ENCODE peak calls at places on chromosomes 7 and 10, in eight cellular contexts. One of them, this sample, is unnamed.
A peak's percentile ranks its signal among the peaks of the same experiment; 100 is the strongest.

GRCh38 chr7:2637505-2638223 is 5.9 kb downstream of the TTYH3 start:
- DNase-seq in heart right ventricle: peak; percentile 65
- DNase-seq in IMR-90: no peak
- DNase-seq in bronchial epithelial cell: no peak
- DNase-seq in foreskin fibroblast: no peak
- DNase-seq in choroid plexus epithelial cell: no peak
- DNase-seq in lower lobe of right lung: peak; percentile 86
- DNase-seq in psoas muscle: peak; percentile 76
- DNase-seq in this sample: no peak

GRCh38 chr7:78558571-78558970 is 760.0 kb downstream of the PHTF2 start:
- DNase-seq in lower lobe of right lung: no peak
- DNase-seq in IMR-90: no peak
- DNase-seq in psoas muscle: no peak
- DNase-seq in choroid plexus epithelial cell: no peak
- DNase-seq in heart right ventricle: no peak
- DNase-seq in foreskin fibroblast: no peak
- DNase-seq in bronchial epithelial cell: no peak
- DNase-seq in this sample: no peak

GRCh38 chr7:404782-405488 is 114.7 kb downstream of the PDGFA start:
- DNase-seq in bronchial epithelial cell: peak; percentile 13
- DNase-seq in choroid plexus epithelial cell: no peak
- DNase-seq in psoas muscle: peak; percentile 19
- DNase-seq in heart right ventricle: no peak
- DNase-seq in lower lobe of right lung: no peak
- DNase-seq in foreskin fibroblast: no peak
- DNase-seq in IMR-90: no peak
- DNase-seq in this sample: peak; percentile 74

GRCh38 chr7:128409435-128410091 is at the start of gene IMPDH1:
- DNase-seq in bronchial epithelial cell: peak; percentile 38
- DNase-seq in IMR-90: peak; percentile 61
- DNase-seq in psoas muscle: peak; percentile 93
- DNase-seq in foreskin fibroblast: peak; percentile 91
- DNase-seq in lower lobe of right lung: peak; percentile 94
- DNase-seq in heart right ventricle: peak; percentile 94
- DNase-seq in choroid plexus epithelial cell: peak; percentile 79
- DNase-seq in this sample: peak; percentile 78

GRCh38 chr7:50197547-50197946 is 104.5 kb upstream of the ZPBP start:
- DNase-seq in foreskin fibroblast: no peak
- DNase-seq in bronchial epithelial cell: no peak
- DNase-seq in heart right ventricle: no peak
- DNase-seq in lower lobe of right lung: no peak
- DNase-seq in IMR-90: no peak
- DNase-seq in choroid plexus epithelial cell: no peak
- DNase-seq in psoas muscle: no peak
- DNase-seq in this sample: peak; percentile 2

GRCh38 chr10:451021-451471 is 238.4 kb downstream of the DIP2C start:
- DNase-seq in IMR-90: no peak
- DNase-seq in heart right ventricle: no peak
- DNase-seq in bronchial epithelial cell: no peak
- DNase-seq in foreskin fibroblast: no peak
- DNase-seq in lower lobe of right lung: no peak
- DNase-seq in psoas muscle: no peak
- DNase-seq in choroid plexus epithelial cell: no peak
- DNase-seq in this sample: no peak

GRCh38 chr10:3107426-3107961 is 40.1 kb downstream of the PFKP start:
- DNase-seq in bronchial epithelial cell: peak; percentile 95
- DNase-seq in IMR-90: peak; percentile 98
- DNase-seq in choroid plexus epithelial cell: peak; percentile 90
- DNase-seq in lower lobe of right lung: peak; percentile 83
- DNase-seq in heart right ventricle: peak; percentile 68
- DNase-seq in psoas muscle: peak; percentile 95
- DNase-seq in foreskin fibroblast: peak; percentile 57
- DNase-seq in this sample: peak; percentile 97

GRCh38 chr10:17548162-17548561 is 69.0 kb downstream of the HACD1 start:
- DNase-seq in foreskin fibroblast: peak; percentile 36
- DNase-seq in heart right ventricle: no peak
- DNase-seq in lower lobe of right lung: no peak
- DNase-seq in bronchial epithelial cell: no peak
- DNase-seq in choroid plexus epithelial cell: peak; percentile 45
- DNase-seq in psoas muscle: no peak
- DNase-seq in IMR-90: no peak
- DNase-seq in this sample: no peak

GRCh38 chr7:44280636-44280992 is 44.8 kb downstream of the CAMK2B start:
- DNase-seq in heart right ventricle: no peak
- DNase-seq in choroid plexus epithelial cell: no peak
- DNase-seq in foreskin fibroblast: no peak
- DNase-seq in IMR-90: no peak
- DNase-seq in bronchial epithelial cell: no peak
- DNase-seq in lower lobe of right lung: peak; percentile 23
- DNase-seq in psoas muscle: peak; percentile 45
- DNase-seq in this sample: no peak

GRCh38 chr7:26153823-26154783 is 2.1 kb downstream of the NFE2L3 start:
- DNase-seq in psoas muscle: no peak
- DNase-seq in bronchial epithelial cell: peak; percentile 56
- DNase-seq in heart right ventricle: no peak
- DNase-seq in IMR-90: peak; percentile 68
- DNase-seq in foreskin fibroblast: peak; percentile 67
- DNase-seq in lower lobe of right lung: no peak
- DNase-seq in choroid plexus epithelial cell: peak; percentile 73
- DNase-seq in this sample: peak; percentile 64

GRCh38 chr10:70462349-70462984 is 16.1 kb upstream of the PALD1 start:
- DNase-seq in psoas muscle: peak; percentile 92
- DNase-seq in choroid plexus epithelial cell: no peak
- DNase-seq in foreskin fibroblast: peak; percentile 33
- DNase-seq in lower lobe of right lung: peak; percentile 66
- DNase-seq in bronchial epithelial cell: peak; percentile 10
- DNase-seq in heart right ventricle: peak; percentile 82
- DNase-seq in IMR-90: no peak
- DNase-seq in this sample: no peak

GRCh38 chr7:129649128-129649690 is 37.7 kb downstream of the NRF1 start:
- DNase-seq in foreskin fibroblast: no peak
- DNase-seq in choroid plexus epithelial cell: no peak
- DNase-seq in lower lobe of right lung: no peak
- DNase-seq in IMR-90: no peak
- DNase-seq in psoas muscle: no peak
- DNase-seq in heart right ventricle: no peak
- DNase-seq in bronchial epithelial cell: no peak
- DNase-seq in this sample: no peak

GRCh38 chr7:71824356-71824755 is 587.8 kb downstream of the CALN1 start:
- DNase-seq in choroid plexus epithelial cell: peak; percentile 30
- DNase-seq in lower lobe of right lung: no peak
- DNase-seq in IMR-90: no peak
- DNase-seq in psoas muscle: no peak
- DNase-seq in heart right ventricle: no peak
- DNase-seq in bronchial epithelial cell: no peak
- DNase-seq in foreskin fibroblast: no peak
- DNase-seq in this sample: no peak

GRCh38 chr10:133446979-133447378 is 6.8 kb upstream of the SCART1 start:
- DNase-seq in foreskin fibroblast: no peak
- DNase-seq in IMR-90: no peak
- DNase-seq in lower lobe of right lung: no peak
- DNase-seq in bronchial epithelial cell: no peak
- DNase-seq in heart right ventricle: no peak
- DNase-seq in choroid plexus epithelial cell: no peak
- DNase-seq in psoas muscle: no peak
- DNase-seq in this sample: no peak

GRCh38 chr10:133444342-133445267 is 9.1 kb upstream of the SCART1 start:
- DNase-seq in lower lobe of right lung: no peak
- DNase-seq in bronchial epithelial cell: no peak
- DNase-seq in psoas muscle: peak; percentile 42
- DNase-seq in choroid plexus epithelial cell: no peak
- DNase-seq in heart right ventricle: no peak
- DNase-seq in IMR-90: no peak
- DNase-seq in foreskin fibroblast: no peak
- DNase-seq in this sample: no peak

GRCh38 chr10:133445751-133446708 is 7.7 kb upstream of the SCART1 start:
- DNase-seq in foreskin fibroblast: no peak
- DNase-seq in psoas muscle: peak; percentile 50
- DNase-seq in choroid plexus epithelial cell: no peak
- DNase-seq in bronchial epithelial cell: no peak
- DNase-seq in heart right ventricle: no peak
- DNase-seq in IMR-90: no peak
- DNase-seq in lower lobe of right lung: no peak
- DNase-seq in this sample: no peak

GRCh38 chr10:133442967-133443924 is 10.5 kb upstream of the SCART1 start:
- DNase-seq in IMR-90: no peak
- DNase-seq in lower lobe of right lung: no peak
- DNase-seq in heart right ventricle: no peak
- DNase-seq in psoas muscle: no peak
- DNase-seq in choroid plexus epithelial cell: no peak
- DNase-seq in foreskin fibroblast: no peak
- DNase-seq in bronchial epithelial cell: no peak
- DNase-seq in this sample: no peak

GRCh38 chr10:133445268-133445732 is 8.4 kb upstream of the SCART1 start:
- DNase-seq in IMR-90: no peak
- DNase-seq in heart right ventricle: no peak
- DNase-seq in psoas muscle: no peak
- DNase-seq in choroid plexus epithelial cell: no peak
- DNase-seq in foreskin fibroblast: no peak
- DNase-seq in bronchial epithelial cell: no peak
- DNase-seq in lower lobe of right lung: no peak
- DNase-seq in this sample: no peak
- H3K4me3 ChIP-seq in IMR-90: no peak overlapping the region
- H3K4me3 ChIP-seq in heart right ventricle: no peak overlapping the region
- H3K4me3 ChIP-seq in psoas muscle: no peak overlapping the region
- H3K4me3 ChIP-seq in choroid plexus epithelial cell: no peak overlapping the region
- H3K4me3 ChIP-seq in foreskin fibroblast: no peak overlapping the region
- H3K4me3 ChIP-seq in bronchial epithelial cell: no peak overlapping the region
- H3K4me3 ChIP-seq in lower lobe of right lung: no peak overlapping the region
- H3K4me3 ChIP-seq in this sample: no peak overlapping the region

GRCh38 chr7:95798401-95798930 is 26.1 kb downstream of the DYNC1I1 start:
- DNase-seq in choroid plexus epithelial cell: peak; percentile 23
- DNase-seq in lower lobe of right lung: no peak
- DNase-seq in heart right ventricle: no peak
- DNase-seq in foreskin fibroblast: peak; percentile 2
- DNase-seq in psoas muscle: no peak
- DNase-seq in IMR-90: no peak
- DNase-seq in bronchial epithelial cell: no peak
- DNase-seq in this sample: no peak
- TF ChIP-seq CTCF in choroid plexus epithelial cell: no peak
- TF ChIP-seq CTCF in lower lobe of right lung: no peak
- TF ChIP-seq CTCF in heart right ventricle: no peak
- TF ChIP-seq CTCF in foreskin fibroblast: no peak
- TF ChIP-seq CTCF in psoas muscle: no peak
- TF ChIP-seq CTCF in IMR-90: no peak
- TF ChIP-seq CTCF in bronchial epithelial cell: no peak
- TF ChIP-seq CTCF in this sample: no peak

GRCh38 chr10:13003004-13003403 is 1.5 kb upstream of the CCDC3 start:
- DNase-seq in heart right ventricle: no peak
- DNase-seq in psoas muscle: no peak
- DNase-seq in choroid plexus epithelial cell: peak; percentile 64
- DNase-seq in foreskin fibroblast: peak; percentile 34
- DNase-seq in IMR-90: peak; percentile 48
- DNase-seq in lower lobe of right lung: no peak
- DNase-seq in bronchial epithelial cell: peak; percentile 65
- DNase-seq in this sample: peak; percentile 49

GRCh38 chr10:13001041-13001886 is at the start of gene CCDC3:
- DNase-seq in IMR-90: no peak
- DNase-seq in heart right ventricle: peak; percentile 31
- DNase-seq in foreskin fibroblast: peak; percentile 6
- DNase-seq in psoas muscle: no peak
- DNase-seq in choroid plexus epithelial cell: no peak
- DNase-seq in lower lobe of right lung: peak; percentile 40
- DNase-seq in bronchial epithelial cell: no peak
- DNase-seq in this sample: peak; percentile 23

GRCh38 chr10:13003781-13004180 is 2.3 kb upstream of the CCDC3 start:
- DNase-seq in lower lobe of right lung: no peak
- DNase-seq in choroid plexus epithelial cell: no peak
- DNase-seq in heart right ventricle: no peak
- DNase-seq in foreskin fibroblast: no peak
- DNase-seq in bronchial epithelial cell: no peak
- DNase-seq in psoas muscle: no peak
- DNase-seq in IMR-90: no peak
- DNase-seq in this sample: no peak

GRCh38 chr10:13000431-13000830 is 1.1 kb downstream of the CCDC3 start:
- DNase-seq in bronchial epithelial cell: no peak
- DNase-seq in choroid plexus epithelial cell: peak; percentile 31
- DNase-seq in heart right ventricle: no peak
- DNase-seq in psoas muscle: no peak
- DNase-seq in foreskin fibroblast: peak; percentile 2
- DNase-seq in IMR-90: no peak
- DNase-seq in lower lobe of right lung: no peak
- DNase-seq in this sample: no peak

DNA sequence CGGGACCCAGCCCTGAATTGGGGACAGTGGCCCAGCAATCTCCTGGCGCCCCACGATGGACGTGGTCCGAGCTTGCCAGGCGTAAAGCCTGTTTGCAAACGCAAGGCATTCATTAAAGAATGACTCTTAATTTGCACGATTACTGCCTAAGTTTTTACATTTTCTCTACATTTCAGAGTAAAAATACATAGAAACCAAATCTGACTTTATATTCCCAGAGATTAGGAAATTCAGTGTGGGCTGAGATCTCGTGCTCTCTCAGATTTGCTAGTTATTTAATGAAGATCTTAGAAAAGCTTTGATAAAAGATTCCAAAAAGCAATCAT is 337 bp upstream of the CCDC3 start:
- DNase-seq in choroid plexus epithelial cell: no peak
- DNase-seq in foreskin fibroblast: peak; percentile 13
- DNase-seq in heart right ventricle: no peak
- DNase-seq in psoas muscle: no peak
- DNase-seq in bronchial epithelial cell: no peak
- DNase-seq in lower lobe of right lung: no peak
- DNase-seq in IMR-90: no peak
- DNase-seq in this sample: no peak
- H3K4me3 ChIP-seq in choroid plexus epithelial cell: peak overlapping the region; percentile 58
- H3K4me3 ChIP-seq in foreskin fibroblast: no peak overlapping the region
- H3K4me3 ChIP-seq in heart right ventricle: no peak overlapping the region
- H3K4me3 ChIP-seq in psoas muscle: peak overlapping the region; percentile 52
- H3K4me3 ChIP-seq in bronchial epithelial cell: peak overlapping the region; percentile 50
- H3K4me3 ChIP-seq in lower lobe of right lung: peak overlapping the region; percentile 50
- H3K4me3 ChIP-seq in IMR-90: peak overlapping the region; percentile 50
- H3K4me3 ChIP-seq in this sample: peak overlapping the region; percentile 36

DNA sequence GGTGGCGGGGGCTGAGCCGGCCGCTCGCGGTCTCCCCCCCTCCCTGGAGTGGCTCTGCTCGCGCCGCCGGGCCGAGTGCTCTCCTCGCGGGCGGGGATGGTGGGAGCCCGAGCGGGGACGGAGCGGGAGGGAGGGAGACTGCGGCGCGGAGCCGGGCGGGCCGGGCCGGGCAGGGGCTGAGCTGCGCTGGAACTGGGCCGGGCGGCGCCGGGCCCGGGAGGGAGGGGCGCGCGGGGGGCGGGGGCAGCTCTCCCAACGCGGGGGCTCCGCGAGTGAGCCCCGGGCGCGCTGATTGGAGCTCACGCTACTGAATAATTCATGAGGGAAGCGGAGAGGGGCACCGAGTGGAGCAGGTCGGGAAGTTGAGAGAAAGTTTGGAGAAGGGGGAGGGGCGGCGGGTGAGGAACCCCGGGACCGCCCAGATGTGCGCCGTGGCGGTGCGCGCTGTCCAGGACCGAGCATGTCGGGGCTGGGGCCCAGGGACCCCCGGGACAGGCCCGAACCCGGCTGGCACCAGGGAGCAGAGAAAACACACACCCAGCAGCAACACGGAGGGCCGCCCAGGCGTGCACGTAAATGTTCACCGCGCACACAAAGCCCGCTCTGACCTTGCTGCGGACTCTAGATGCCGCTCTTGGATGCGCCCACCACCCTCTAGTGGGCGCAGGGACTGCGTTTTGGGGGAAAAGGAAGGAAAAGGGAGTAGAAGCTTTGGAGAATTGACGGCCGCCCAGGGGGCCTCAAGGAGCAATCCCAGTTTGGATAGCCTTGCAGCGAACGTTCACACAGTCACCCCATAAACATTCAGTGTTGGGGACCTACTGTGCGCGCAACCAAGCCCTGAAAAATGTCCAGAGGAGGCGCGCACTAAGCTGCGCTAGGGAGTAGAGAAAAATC is at the start of gene EPHB4:
- DNase-seq in foreskin fibroblast: peak; percentile 95
- DNase-seq in IMR-90: peak; percentile 86
- DNase-seq in heart right ventricle: peak; percentile 84
- DNase-seq in psoas muscle: peak; percentile 72
- DNase-seq in bronchial epithelial cell: peak; percentile 68
- DNase-seq in lower lobe of right lung: peak; percentile 84
- DNase-seq in choroid plexus epithelial cell: peak; percentile 71
- DNase-seq in this sample: peak; percentile 83
- TF ChIP-seq CTCF in foreskin fibroblast: peak; percentile 65
- TF ChIP-seq CTCF in IMR-90: peak; percentile 52
- TF ChIP-seq CTCF in heart right ventricle: peak; percentile 26
- TF ChIP-seq CTCF in psoas muscle: no peak
- TF ChIP-seq CTCF in bronchial epithelial cell: no peak
- TF ChIP-seq CTCF in lower lobe of right lung: peak; percentile 23
- TF ChIP-seq CTCF in choroid plexus epithelial cell: peak; percentile 55
- TF ChIP-seq CTCF in this sample: peak; percentile 6